ENCODE peak calls at places on chromosomes 6 and 20, in five cellular contexts. One of them, this sample, is unnamed.

GRCh38 chr6:123777554-123777953 is 26.1 kb upstream of the NKAIN2 start:
- DNase-seq in KBM-7: peak; percentile 1
- DNase-seq in stimulated activated naive CD4-positive, alpha-beta T cell: no peak
- DNase-seq in amygdala: no peak
- DNase-seq in right cardiac atrium: no peak
- DNase-seq in this sample: no peak

GRCh38 chr6:52389626-52390360 is 27.8 kb downstream of the PAQR8 start:
- DNase-seq in KBM-7: peak; percentile 27
- DNase-seq in stimulated activated naive CD4-positive, alpha-beta T cell: peak; percentile 48
- DNase-seq in amygdala: no peak
- DNase-seq in right cardiac atrium: peak; percentile 72
- DNase-seq in this sample: peak; percentile 58

GRCh38 chr6:37141291-37142046 is 28.5 kb upstream of the PIM1 start:
- DNase-seq in KBM-7: no peak
- DNase-seq in stimulated activated naive CD4-positive, alpha-beta T cell: no peak
- DNase-seq in amygdala: no peak
- DNase-seq in right cardiac atrium: no peak
- DNase-seq in this sample: no peak

GRCh38 chr6:78561015-78561414 is 306.3 kb upstream of the IRAK1BP1 start:
- DNase-seq in KBM-7: no peak
- DNase-seq in stimulated activated naive CD4-positive, alpha-beta T cell: no peak
- DNase-seq in amygdala: no peak
- DNase-seq in right cardiac atrium: no peak
- DNase-seq in this sample: no peak

GRCh38 chr20:25125636-25126035 is 43.7 kb upstream of the VSX1 start:
- DNase-seq in KBM-7: no peak
- DNase-seq in stimulated activated naive CD4-positive, alpha-beta T cell: no peak
- DNase-seq in amygdala: no peak
- DNase-seq in right cardiac atrium: no peak
- DNase-seq in this sample: no peak

GRCh38 chr6:27518881-27519795 is 46.2 kb upstream of the ZNF184 start:
- DNase-seq in KBM-7: peak; percentile 93
- DNase-seq in stimulated activated naive CD4-positive, alpha-beta T cell: peak; percentile 54
- DNase-seq in amygdala: peak; percentile 31
- DNase-seq in right cardiac atrium: peak; percentile 80
- DNase-seq in this sample: peak; percentile 50

GRCh38 chr6:44349904-44350649 is 7.6 kb downstream of the SPATS1 start:
- DNase-seq in KBM-7: no peak
- DNase-seq in stimulated activated naive CD4-positive, alpha-beta T cell: no peak
- DNase-seq in amygdala: no peak
- DNase-seq in right cardiac atrium: no peak
- DNase-seq in this sample: no peak

GRCh38 chr6:24836116-24836515 is 37.4 kb upstream of the ARMH2 start:
- DNase-seq in KBM-7: no peak
- DNase-seq in stimulated activated naive CD4-positive, alpha-beta T cell: no peak
- DNase-seq in amygdala: no peak
- DNase-seq in right cardiac atrium: no peak
- DNase-seq in this sample: no peak

GRCh38 chr6:137167702-137168377 is 5.6 kb downstream of the IL22RA2 start:
- DNase-seq in KBM-7: no peak
- DNase-seq in stimulated activated naive CD4-positive, alpha-beta T cell: no peak
- DNase-seq in amygdala: no peak
- DNase-seq in right cardiac atrium: no peak
- DNase-seq in this sample: no peak

GRCh38 chr20:41509801-41510200 is 108.4 kb downstream of the CHD6 start:
- DNase-seq in KBM-7: no peak
- DNase-seq in stimulated activated naive CD4-positive, alpha-beta T cell: no peak
- DNase-seq in amygdala: no peak
- DNase-seq in right cardiac atrium: peak; percentile 73
- DNase-seq in this sample: no peak

GRCh38 chr6:52133326-52133725 is 45.9 kb upstream of the PKHD1 start:
- DNase-seq in KBM-7: no peak
- DNase-seq in stimulated activated naive CD4-positive, alpha-beta T cell: no peak
- DNase-seq in amygdala: no peak
- DNase-seq in right cardiac atrium: no peak
- DNase-seq in this sample: no peak

GRCh38 chr6:30518505-30518850 is 29.2 kb downstream of the HLA-E start:
- DNase-seq in KBM-7: no peak
- DNase-seq in stimulated activated naive CD4-positive, alpha-beta T cell: no peak
- DNase-seq in amygdala: no peak
- DNase-seq in right cardiac atrium: no peak
- DNase-seq in this sample: no peak

GRCh38 chr6:43294536-43294935 is 3.5 kb upstream of the SLC22A7 start:
- DNase-seq in KBM-7: no peak
- DNase-seq in stimulated activated naive CD4-positive, alpha-beta T cell: no peak
- DNase-seq in amygdala: no peak
- DNase-seq in right cardiac atrium: no peak
- DNase-seq in this sample: no peak

GRCh38 chr6:32852844-32853540 is 512 bp downstream of the TAP1 start:
- DNase-seq in KBM-7: no peak
- DNase-seq in stimulated activated naive CD4-positive, alpha-beta T cell: peak; percentile 64
- DNase-seq in amygdala: peak; percentile 67
- DNase-seq in right cardiac atrium: peak; percentile 73
- DNase-seq in this sample: peak; percentile 34

GRCh38 chr20:40251284-40251932 is 437.6 kb downstream of the MAFB start:
- DNase-seq in KBM-7: peak; percentile 37
- DNase-seq in stimulated activated naive CD4-positive, alpha-beta T cell: no peak
- DNase-seq in amygdala: no peak
- DNase-seq in right cardiac atrium: peak; percentile 52
- DNase-seq in this sample: no peak

GRCh38 chr6:71349395-71349794 is 60.8 kb downstream of the OGFRL1 start:
- DNase-seq in KBM-7: peak; percentile 46
- DNase-seq in stimulated activated naive CD4-positive, alpha-beta T cell: no peak
- DNase-seq in amygdala: no peak
- DNase-seq in right cardiac atrium: no peak
- DNase-seq in this sample: no peak

GRCh38 chr20:35627121-35627520 is 11.5 kb downstream of the SPAG4 start:
- DNase-seq in KBM-7: no peak
- DNase-seq in stimulated activated naive CD4-positive, alpha-beta T cell: no peak
- DNase-seq in amygdala: no peak
- DNase-seq in right cardiac atrium: no peak
- DNase-seq in this sample: no peak

GRCh38 chr6:98836025-98836961 is 1.9 kb downstream of the POU3F2 start:
- DNase-seq in KBM-7: peak; percentile 24
- DNase-seq in stimulated activated naive CD4-positive, alpha-beta T cell: no peak
- DNase-seq in amygdala: peak; percentile 50
- DNase-seq in right cardiac atrium: no peak
- DNase-seq in this sample: no peak

GRCh38 chr20:63408684-63409046 is 47.5 kb upstream of the CHRNA4 start:
- DNase-seq in KBM-7: no peak
- DNase-seq in stimulated activated naive CD4-positive, alpha-beta T cell: no peak
- DNase-seq in amygdala: no peak
- DNase-seq in right cardiac atrium: peak; percentile 48
- DNase-seq in this sample: no peak

GRCh38 chr6:97053643-97054411 is 129.3 kb downstream of the KLHL32 start:
- DNase-seq in KBM-7: peak; percentile 21
- DNase-seq in stimulated activated naive CD4-positive, alpha-beta T cell: no peak
- DNase-seq in amygdala: no peak
- DNase-seq in right cardiac atrium: no peak
- DNase-seq in this sample: no peak

GRCh38 chr20:4772132-4772531 is 50.4 kb downstream of the PRND start:
- DNase-seq in KBM-7: no peak
- DNase-seq in stimulated activated naive CD4-positive, alpha-beta T cell: no peak
- DNase-seq in amygdala: no peak
- DNase-seq in right cardiac atrium: no peak
- DNase-seq in this sample: no peak

GRCh38 chr20:13816757-13817156 is 31.9 kb downstream of the NDUFAF5 start:
- DNase-seq in KBM-7: no peak
- DNase-seq in stimulated activated naive CD4-positive, alpha-beta T cell: no peak
- DNase-seq in amygdala: no peak
- DNase-seq in right cardiac atrium: no peak
- DNase-seq in this sample: no peak

This sample was measured in T follicular helper cell.